ENCODE peak calls at places on chromosome 2, in seven cellular contexts. Q, Y, G, C, X, F and O are unnamed samples.

GRCh38 chr2:241702405-241703127 is 727 bp downstream of the ING5 start:
- DNase-seq in C (peak; percentile 92), X (peak; percentile 92), F (peak; percentile 76), Q (no peak), G (peak; percentile 92), Y (peak; percentile 67), O (peak; percentile 90)

GRCh38 chr2:187158452-187158851 is 289.6 kb downstream of the CALCRL start:
- DNase-seq in F (no peak), Q (no peak), C (no peak), G (no peak), Y (no peak), X (no peak), O (no peak)

GRCh38 chr2:54226224-54226623 is 29.8 kb downstream of the TSPYL6 start:
- DNase-seq in Q (no peak), G (no peak), F (no peak), C (no peak), X (no peak), Y (no peak), O (no peak)

GRCh38 chr2:177731384-177731783 is 338.8 kb downstream of the AGPS start:
- DNase-seq in F (no peak), Q (no peak), Y (no peak), C (no peak), X (no peak), G (no peak), O (no peak)

GRCh38 chr2:24313744-24314632 is 46.3 kb downstream of the ITSN2 start:
- DNase-seq in X (no peak), C (no peak), Q (peak; percentile 13), G (no peak), F (no peak), Y (no peak), O (no peak)

GRCh38 chr2:162678551-162678950 is 160.0 kb downstream of the KCNH7 start:
- DNase-seq in G (peak; percentile 0), X (no peak), F (no peak), Q (no peak), Y (no peak), C (no peak), O (no peak)

GRCh38 chr2:197205590-197206215 is 104.9 kb downstream of the ANKRD44 start:
- DNase-seq in F (no peak), Q (no peak), G (no peak), Y (no peak), C (no peak), X (no peak), O (no peak)

GRCh38 chr2:9071032-9071431 is 67.5 kb upstream of the MBOAT2 start:
- DNase-seq in Y (no peak), F (no peak), Q (peak; percentile 50), C (no peak), G (peak; percentile 68), X (peak; percentile 64), O (no peak)

GRCh38 chr2:174338626-174339570 is 4.1 kb downstream of the SP9 start:
- DNase-seq in Y (no peak), G (no peak), F (no peak), C (no peak), X (no peak), Q (no peak), O (no peak)

GRCh38 chr2:17115042-17115441 is 403.2 kb downstream of the RAD51AP2 start:
- DNase-seq in C (no peak), G (no peak), F (no peak), X (no peak), Y (no peak), Q (no peak), O (no peak)

GRCh38 chr2:54657664-54658083 is 65.8 kb upstream of the EML6 start:
- DNase-seq in F (no peak), Y (no peak), X (peak; percentile 57), C (peak; percentile 81), Q (no peak), G (peak; percentile 42), O (peak; percentile 57)

GRCh38 chr2:176140520-176141317 is 10.6 kb upstream of the HOXD4 start:
- DNase-seq in Q (no peak), Y (no peak), X (peak; percentile 89), G (peak; percentile 59), C (peak; percentile 88), F (peak; percentile 16), O (peak; percentile 65)

GRCh38 chr2:7028846-7029245 is 111.6 kb downstream of the RNF144A start:
- DNase-seq in G (no peak), F (no peak), X (no peak), C (no peak), Q (no peak), Y (no peak), O (no peak)

GRCh38 chr2:105369777-105370690 is 28.8 kb downstream of the FHL2 start:
- DNase-seq in G (no peak), Q (peak; percentile 59), F (peak; percentile 58), Y (peak; percentile 29), X (peak; percentile 84), C (peak; percentile 93), O (peak; percentile 81)

GRCh38 chr2:106105151-106105922 is 88.8 kb downstream of the UXS1 start:
- DNase-seq in Q (no peak), Y (no peak), F (no peak), G (no peak), C (no peak), X (no peak), O (no peak)

GRCh38 chr2:176186024-176186423 is 2.4 kb upstream of the HOXD1 start:
- DNase-seq in Y (no peak), G (no peak), X (no peak), F (no peak), Q (no peak), C (no peak), O (no peak)

GRCh38 chr2:64459575-64459974 is 5.6 kb downstream of the LGALSL start:
- DNase-seq in F (no peak), C (no peak), Q (no peak), G (no peak), Y (no peak), X (no peak), O (no peak)